ENCODE peak calls at places on chromosome 13, in eight cellular contexts. One of them, this sample, is unnamed.

GRCh38 chr13:61316647-61317046 is 99.0 kb downstream of the PCDH20 start:
- DNase-seq in spleen: no peak
- DNase-seq in GM12891: no peak
- DNase-seq in body of pancreas: no peak
- DNase-seq in ovary: no peak
- DNase-seq in transverse colon: no peak
- DNase-seq in erythroblast: no peak
- DNase-seq in H54: no peak
- DNase-seq in this sample: no peak

GRCh38 chr13:45885194-45885593 is 33.6 kb upstream of the SIAH3 start:
- DNase-seq in body of pancreas: no peak
- DNase-seq in erythroblast: no peak
- DNase-seq in transverse colon: no peak
- DNase-seq in ovary: no peak
- DNase-seq in GM12891: no peak
- DNase-seq in spleen: no peak
- DNase-seq in H54: no peak
- DNase-seq in this sample: no peak

GRCh38 chr13:66225071-66225470 is 1005.1 kb downstream of the PCDH9 start:
- DNase-seq in transverse colon: no peak
- DNase-seq in erythroblast: no peak
- DNase-seq in ovary: no peak
- DNase-seq in body of pancreas: no peak
- DNase-seq in spleen: no peak
- DNase-seq in H54: no peak
- DNase-seq in GM12891: no peak
- DNase-seq in this sample: no peak

GRCh38 chr13:108102771-108103170 is 112.6 kb downstream of the LIG4 start:
- DNase-seq in spleen: no peak
- DNase-seq in GM12891: no peak
- DNase-seq in body of pancreas: no peak
- DNase-seq in transverse colon: no peak
- DNase-seq in erythroblast: no peak
- DNase-seq in H54: no peak
- DNase-seq in ovary: no peak
- DNase-seq in this sample: no peak

GRCh38 chr13:111488466-111489132 is 168.2 kb downstream of the TEX29 start:
- DNase-seq in erythroblast: no peak
- DNase-seq in ovary: no peak
- DNase-seq in H54: no peak
- DNase-seq in spleen: no peak
- DNase-seq in GM12891: no peak
- DNase-seq in transverse colon: no peak
- DNase-seq in body of pancreas: no peak
- DNase-seq in this sample: no peak

GRCh38 chr13:48975101-48975925 is at the start of gene FNDC3A:
- DNase-seq in erythroblast: peak
- DNase-seq in transverse colon: peak
- DNase-seq in GM12891: peak
- DNase-seq in ovary: peak
- DNase-seq in H54: peak
- DNase-seq in body of pancreas: peak
- DNase-seq in spleen: peak
- DNase-seq in this sample: no peak

GRCh38 chr13:21676611-21677021 is 5.7 kb downstream of the FGF9 start:
- DNase-seq in erythroblast: peak
- DNase-seq in body of pancreas: peak
- DNase-seq in H54: no peak
- DNase-seq in ovary: no peak
- DNase-seq in spleen: no peak
- DNase-seq in transverse colon: peak
- DNase-seq in GM12891: no peak
- DNase-seq in this sample: no peak

GRCh38 chr13:46526763-46527162 is 26.2 kb upstream of the LRCH1 start:
- DNase-seq in body of pancreas: no peak
- DNase-seq in erythroblast: no peak
- DNase-seq in transverse colon: no peak
- DNase-seq in ovary: no peak
- DNase-seq in H54: no peak
- DNase-seq in GM12891: no peak
- DNase-seq in spleen: no peak
- DNase-seq in this sample: no peak

GRCh38 chr13:43411741-43412140 is 375.0 kb downstream of the ENOX1 start:
- DNase-seq in H54: no peak
- DNase-seq in GM12891: no peak
- DNase-seq in erythroblast: no peak
- DNase-seq in body of pancreas: no peak
- DNase-seq in ovary: peak
- DNase-seq in transverse colon: peak
- DNase-seq in spleen: no peak
- DNase-seq in this sample: peak

GRCh38 chr13:83919775-83920174 is 37.5 kb upstream of the SLITRK1 start:
- DNase-seq in transverse colon: no peak
- DNase-seq in H54: no peak
- DNase-seq in erythroblast: no peak
- DNase-seq in GM12891: no peak
- DNase-seq in ovary: no peak
- DNase-seq in spleen: no peak
- DNase-seq in body of pancreas: no peak
- DNase-seq in this sample: no peak

GRCh38 chr13:59476376-59476775 is 687.4 kb downstream of the DIAPH3 start:
- DNase-seq in H54: no peak
- DNase-seq in ovary: no peak
- DNase-seq in erythroblast: no peak
- DNase-seq in transverse colon: no peak
- DNase-seq in body of pancreas: no peak
- DNase-seq in spleen: no peak
- DNase-seq in GM12891: no peak
- DNase-seq in this sample: no peak

GRCh38 chr13:27442071-27442647 is 8.2 kb downstream of the MTIF3 start:
- DNase-seq in erythroblast: no peak
- DNase-seq in H54: no peak
- DNase-seq in body of pancreas: no peak
- DNase-seq in GM12891: no peak
- DNase-seq in spleen: no peak
- DNase-seq in ovary: no peak
- DNase-seq in transverse colon: peak
- DNase-seq in this sample: no peak

GRCh38 chr13:75480691-75481175 is 1.2 kb downstream of the TBC1D4 start:
- DNase-seq in body of pancreas: peak
- DNase-seq in spleen: peak
- DNase-seq in H54: no peak
- DNase-seq in transverse colon: peak
- DNase-seq in ovary: peak
- DNase-seq in GM12891: peak
- DNase-seq in erythroblast: peak
- DNase-seq in this sample: peak

GRCh38 chr13:34340534-34340933 is 522.6 kb downstream of the RFC3 start:
- DNase-seq in ovary: no peak
- DNase-seq in body of pancreas: no peak
- DNase-seq in GM12891: no peak
- DNase-seq in transverse colon: no peak
- DNase-seq in erythroblast: no peak
- DNase-seq in H54: no peak
- DNase-seq in spleen: no peak
- DNase-seq in this sample: no peak

GRCh38 chr13:35225582-35225981 is 250.9 kb downstream of the MAB21L1 start:
- DNase-seq in body of pancreas: no peak
- DNase-seq in erythroblast: no peak
- DNase-seq in ovary: no peak
- DNase-seq in transverse colon: no peak
- DNase-seq in H54: no peak
- DNase-seq in spleen: no peak
- DNase-seq in GM12891: no peak
- DNase-seq in this sample: no peak

GRCh38 chr13:32642858-32643257 is 56.6 kb downstream of the PDS5B start:
- DNase-seq in spleen: no peak
- DNase-seq in erythroblast: no peak
- DNase-seq in GM12891: no peak
- DNase-seq in ovary: no peak
- DNase-seq in transverse colon: no peak
- DNase-seq in H54: no peak
- DNase-seq in body of pancreas: no peak
- DNase-seq in this sample: no peak

GRCh38 chr13:26473571-26474230 is 83.8 kb upstream of the WASF3 start:
- DNase-seq in body of pancreas: no peak
- DNase-seq in transverse colon: no peak
- DNase-seq in erythroblast: no peak
- DNase-seq in spleen: no peak
- DNase-seq in GM12891: no peak
- DNase-seq in H54: no peak
- DNase-seq in ovary: no peak
- DNase-seq in this sample: no peak

GRCh38 chr13:39159971-39160370 is 121.7 kb downstream of the NHLRC3 start:
- DNase-seq in H54: no peak
- DNase-seq in erythroblast: no peak
- DNase-seq in transverse colon: no peak
- DNase-seq in GM12891: no peak
- DNase-seq in spleen: no peak
- DNase-seq in body of pancreas: no peak
- DNase-seq in ovary: no peak
- DNase-seq in this sample: no peak

GRCh38 chr13:72384186-72384823 is 343.1 kb downstream of the MZT1 start:
- DNase-seq in GM12891: no peak
- DNase-seq in H54: no peak
- DNase-seq in transverse colon: no peak
- DNase-seq in erythroblast: no peak
- DNase-seq in body of pancreas: no peak
- DNase-seq in spleen: no peak
- DNase-seq in ovary: peak
- DNase-seq in this sample: no peak

GRCh38 chr13:42049454-42049780 is 969 bp downstream of the DGKH start:
- DNase-seq in H54: no peak
- DNase-seq in body of pancreas: no peak
- DNase-seq in GM12891: no peak
- DNase-seq in ovary: no peak
- DNase-seq in transverse colon: no peak
- DNase-seq in spleen: no peak
- DNase-seq in erythroblast: no peak
- DNase-seq in this sample: no peak

GRCh38 chr13:42048323-42048624 is 174 bp upstream of the DGKH start:
- DNase-seq in body of pancreas: no peak
- DNase-seq in erythroblast: no peak
- DNase-seq in ovary: no peak
- DNase-seq in H54: no peak
- DNase-seq in spleen: no peak
- DNase-seq in transverse colon: no peak
- DNase-seq in GM12891: peak
- DNase-seq in this sample: no peak

GRCh38 chr13:42046448-42046847 is 2.0 kb upstream of the DGKH start:
- DNase-seq in ovary: no peak
- DNase-seq in H54: no peak
- DNase-seq in GM12891: no peak
- DNase-seq in transverse colon: no peak
- DNase-seq in spleen: no peak
- DNase-seq in body of pancreas: no peak
- DNase-seq in erythroblast: no peak
- DNase-seq in this sample: no peak

GRCh38 chr13:42048625-42049453 is at the start of gene DGKH:
- DNase-seq in spleen: peak
- DNase-seq in ovary: peak
- DNase-seq in H54: peak
- DNase-seq in erythroblast: peak
- DNase-seq in body of pancreas: peak
- DNase-seq in GM12891: peak
- DNase-seq in transverse colon: peak
- DNase-seq in this sample: peak

GRCh38 chr13:42047561-42048322 is 706 bp upstream of the DGKH start:
- DNase-seq in erythroblast: peak
- DNase-seq in transverse colon: peak
- DNase-seq in ovary: peak
- DNase-seq in body of pancreas: peak
- DNase-seq in GM12891: peak
- DNase-seq in H54: peak
- DNase-seq in spleen: peak
- DNase-seq in this sample: peak
- TF ChIP-seq POLR2A in erythroblast: no peak
- TF ChIP-seq POLR2A in transverse colon: peak
- TF ChIP-seq POLR2A in ovary: no peak
- TF ChIP-seq POLR2A in body of pancreas: peak
- TF ChIP-seq POLR2A in GM12891: no peak
- TF ChIP-seq POLR2A in H54: peak
- TF ChIP-seq POLR2A in spleen: no peak
- TF ChIP-seq POLR2A in this sample: no peak

GRCh38 chr13:109330941-109331340 is 455.4 kb downstream of the IRS2 start:
- DNase-seq in spleen: no peak
- DNase-seq in transverse colon: no peak
- DNase-seq in H54: no peak
- DNase-seq in body of pancreas: no peak
- DNase-seq in erythroblast: no peak
- DNase-seq in GM12891: no peak
- DNase-seq in ovary: no peak
- DNase-seq in this sample: no peak
- TF ChIP-seq POLR2A in spleen: no peak
- TF ChIP-seq POLR2A in transverse colon: no peak
- TF ChIP-seq POLR2A in H54: no peak
- TF ChIP-seq POLR2A in body of pancreas: no peak
- TF ChIP-seq POLR2A in erythroblast: no peak
- TF ChIP-seq POLR2A in GM12891: no peak
- TF ChIP-seq POLR2A in ovary: no peak
- TF ChIP-seq POLR2A in this sample: no peak

DNA sequence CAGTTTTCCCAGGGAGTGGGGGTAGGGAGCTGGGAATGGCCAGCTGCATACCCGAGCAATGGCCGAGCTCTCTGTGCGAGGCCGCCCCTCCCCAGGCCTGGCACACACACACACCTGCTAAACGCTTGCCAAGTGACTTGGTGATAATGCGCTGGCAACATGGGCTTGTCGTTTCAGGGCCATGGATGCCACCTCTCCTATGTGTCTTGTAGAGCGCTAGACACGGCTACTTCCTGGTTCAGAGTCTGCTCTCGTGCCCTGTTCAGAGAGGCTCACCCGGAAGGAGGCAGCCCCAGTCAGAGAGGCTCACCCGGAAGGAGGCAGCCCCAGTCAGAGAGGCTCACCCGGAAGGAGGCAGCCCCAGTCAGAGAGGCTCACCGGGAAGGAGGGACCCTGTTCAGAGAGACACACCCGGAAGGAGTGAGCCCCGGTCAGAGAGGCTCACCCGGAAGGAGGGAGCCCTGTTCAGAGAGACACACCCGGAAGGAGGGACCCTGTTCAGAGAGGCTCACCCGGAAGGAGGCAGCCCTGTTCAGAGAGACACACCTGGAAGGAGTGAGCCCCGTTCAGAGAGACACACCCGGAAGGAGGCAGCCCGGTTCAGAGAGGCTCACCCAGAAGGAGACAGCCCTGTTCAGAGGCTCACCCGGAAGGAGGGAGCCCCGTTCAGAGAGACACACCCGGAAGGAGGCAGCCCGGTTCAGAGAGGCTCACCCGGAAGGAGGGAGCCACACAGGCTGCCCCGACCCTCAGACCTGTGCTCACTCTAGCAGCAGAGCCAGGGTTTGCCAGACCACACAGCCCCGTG is 4.2 kb downstream of the ADPRHL1 start:
- DNase-seq in GM12891: peak
- DNase-seq in body of pancreas: peak
- DNase-seq in erythroblast: peak
- DNase-seq in transverse colon: peak
- DNase-seq in ovary: peak
- DNase-seq in H54: no peak
- DNase-seq in spleen: peak
- DNase-seq in this sample: peak
- TF ChIP-seq POLR2A in GM12891: peak
- TF ChIP-seq POLR2A in body of pancreas: peak
- TF ChIP-seq POLR2A in erythroblast: no peak
- TF ChIP-seq POLR2A in transverse colon: peak
- TF ChIP-seq POLR2A in ovary: no peak
- TF ChIP-seq POLR2A in H54: no peak
- TF ChIP-seq POLR2A in spleen: no peak
- TF ChIP-seq POLR2A in this sample: no peak

GRCh38 chr13:64749301-64749700 is 2480.8 kb downstream of the PCDH9 start:
- DNase-seq in erythroblast: no peak
- DNase-seq in GM12891: no peak
- DNase-seq in ovary: no peak
- DNase-seq in transverse colon: no peak
- DNase-seq in body of pancreas: no peak
- DNase-seq in H54: no peak
- DNase-seq in spleen: no peak
- DNase-seq in this sample: no peak
- TF ChIP-seq POLR2A in erythroblast: no peak
- TF ChIP-seq POLR2A in GM12891: no peak
- TF ChIP-seq POLR2A in ovary: no peak
- TF ChIP-seq POLR2A in transverse colon: no peak
- TF ChIP-seq POLR2A in body of pancreas: no peak
- TF ChIP-seq POLR2A in H54: no peak
- TF ChIP-seq POLR2A in spleen: no peak
- TF ChIP-seq POLR2A in this sample: no peak

This sample was measured in heart left ventricle.